ENCODE peak calls at places on chromosomes 6 and 20, in five cellular contexts. F is uterus, V is HFF-Myc, R is body of pancreas, L is A549. H is an unnamed sample.

GRCh38 chr6:90650041-90650948 is 63.4 kb upstream of the MAP3K7 start:
- DNase-seq in F (no peak), V (no peak), R (no peak), L (no peak), H (no peak)

GRCh38 chr20:32820698-32821378 is 1.1 kb downstream of the MAPRE1 start:
- DNase-seq in F (no peak), V (no peak), R (no peak), L (no peak), H (no peak)

GRCh38 chr20:54122189-54122588 is 51.6 kb downstream of the CYP24A1 start:
- DNase-seq in F (no peak), V (no peak), R (no peak), L (peak; percentile 66), H (no peak)

GRCh38 chr20:24502184-24502583 is 32.8 kb downstream of the SYNDIG1 start:
- DNase-seq in F (peak; percentile 55), V (peak; percentile 2), R (peak; percentile 12), L (peak; percentile 52), H (no peak)

GRCh38 chr6:142926494-142927273 is 18.3 kb downstream of the HIVEP2 start:
- DNase-seq in F (peak; percentile 81), V (no peak), R (peak; percentile 89), L (peak; percentile 74), H (peak; percentile 86)

GRCh38 chr6:7138921-7139358 is 31.2 kb downstream of the RREB1 start:
- DNase-seq in F (no peak), V (no peak), R (peak; percentile 86), L (peak; percentile 66), H (peak; percentile 67)

GRCh38 chr6:165821754-165822153 is 158.7 kb upstream of the PDE10A start:
- DNase-seq in F (no peak), V (no peak), R (no peak), L (no peak), H (no peak)

GRCh38 chr20:45055056-45055455 is 45.9 kb downstream of the KCNS1 start:
- DNase-seq in F (no peak), V (no peak), R (no peak), L (no peak), H (no peak)

GRCh38 chr6:30727920-30728605 is 7.9 kb downstream of the TUBB start:
- DNase-seq in F (no peak), V (no peak), R (no peak), L (peak; percentile 56), H (no peak)

GRCh38 chr6:154227862-154228520 is 128.6 kb downstream of the IPCEF1 start:
- DNase-seq in F (no peak), V (no peak), R (no peak), L (no peak), H (no peak)

GRCh38 chr20:24497851-24498250 is 28.4 kb downstream of the SYNDIG1 start:
- DNase-seq in F (no peak), V (no peak), R (peak; percentile 63), L (no peak), H (no peak)

GRCh38 chr20:8094415-8094818 is 37.6 kb upstream of the PLCB1 start:
- DNase-seq in F (peak; percentile 71), V (peak; percentile 25), R (peak; percentile 78), L (peak; percentile 26), H (no peak)

GRCh38 chr6:157822221-157823000 is 635 bp upstream of the SNX9 start:
- DNase-seq in F (peak; percentile 43), V (no peak), R (no peak), L (peak; percentile 10), H (peak; percentile 77)

GRCh38 chr6:85065831-85066230 is 301.4 kb upstream of the TBX18 start:
- DNase-seq in F (no peak), V (no peak), R (no peak), L (no peak), H (no peak)

GRCh38 chr6:165184192-165184979 is 125.0 kb downstream of the C6orf118 start:
- DNase-seq in F (no peak), V (no peak), R (no peak), L (no peak), H (no peak)

GRCh38 chr6:10542135-10542689 is 21.1 kb downstream of the GCNT2 start:
- DNase-seq in F (no peak), V (no peak), R (no peak), L (no peak), H (no peak)

GRCh38 chr6:90019216-90019615 is 124.9 kb downstream of the GJA10 start:
- DNase-seq in F (no peak), V (no peak), R (no peak), L (no peak), H (no peak)

GRCh38 chr6:5260111-5260620 is 584 bp downstream of the LYRM4 start:
- DNase-seq in F (no peak), V (peak; percentile 29), R (peak; percentile 75), L (peak; percentile 73), H (peak; percentile 92)

GRCh38 chr6:135088818-135089809 is 34.5 kb upstream of the HBS1L start:
- DNase-seq in F (no peak), V (peak; percentile 10), R (no peak), L (peak; percentile 2), H (no peak)

GRCh38 chr6:66096679-66097078 is 389.7 kb upstream of the EYS start:
- DNase-seq in F (no peak), V (no peak), R (no peak), L (no peak), H (no peak)

GRCh38 chr20:38840894-38841470 is 35.5 kb downstream of the PPP1R16B start:
- DNase-seq in F (no peak), V (no peak), R (no peak), L (no peak), H (no peak)

GRCh38 chr6:129686941-129687627 is 22.9 kb downstream of the ARHGAP18 start:
- DNase-seq in F (no peak), V (no peak), R (no peak), L (no peak), H (no peak)

GRCh38 chr20:53642196-53643030 is 48.8 kb upstream of the ZNF217 start:
- DNase-seq in F (no peak), V (no peak), R (peak; percentile 85), L (peak; percentile 90), H (peak; percentile 59)

GRCh38 chr6:22413681-22414305 is 117.0 kb upstream of the PRL start:
- DNase-seq in F (no peak), V (no peak), R (no peak), L (no peak), H (no peak)

GRCh38 chr6:96787846-96788580 is 49.3 kb downstream of the GPR63 start:
- DNase-seq in F (no peak), V (no peak), R (no peak), L (no peak), H (no peak)

GRCh38 chr6:127343753-127344659 is 597 bp upstream of the ECHDC1 start:
- DNase-seq in F (no peak), V (no peak), R (peak; percentile 12), L (peak; percentile 1), H (peak; percentile 61)

GRCh38 chr20:57695012-57695411 is 14.8 kb downstream of the PMEPA1 start:
- DNase-seq in F (no peak), V (no peak), R (peak; percentile 62), L (peak; percentile 55), H (no peak)

GRCh38 chr6:98880486-98880885 is 46.1 kb downstream of the POU3F2 start:
- DNase-seq in F (no peak), V (no peak), R (no peak), L (no peak), H (no peak)

GRCh38 chr6:42255050-42255449 is 37.4 kb upstream of the MRPS10 start:
- DNase-seq in F (no peak), V (no peak), R (no peak), L (no peak), H (no peak)

GRCh38 chr6:135814043-135814442 is 37.5 kb upstream of the PDE7B start:
- DNase-seq in F (no peak), V (no peak), R (peak; percentile 53), L (no peak), H (no peak)

GRCh38 chr6:78910611-78911134 is 43.3 kb downstream of the IRAK1BP1 start:
- DNase-seq in F (peak; percentile 16), V (no peak), R (peak; percentile 35), L (no peak), H (peak; percentile 84)

DNA sequence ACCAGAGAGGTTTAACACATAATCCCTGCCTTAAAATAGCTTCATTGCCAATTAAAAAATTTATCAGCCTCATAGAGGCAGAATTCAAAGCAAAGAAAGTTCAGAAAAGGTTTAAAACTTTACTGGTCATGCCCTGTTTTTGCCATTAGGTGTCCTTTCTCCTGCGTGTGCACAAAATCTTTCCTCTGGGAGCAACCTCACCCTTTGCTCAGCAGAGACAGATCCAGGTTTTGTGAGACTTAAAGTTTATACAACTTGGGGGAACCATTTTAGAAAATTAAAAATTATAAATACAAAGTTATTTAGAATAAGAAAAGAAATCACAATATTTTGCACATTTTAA is 41.8 kb upstream of the SLC22A16 start:
- DNase-seq in F (no peak), V (no peak), R (no peak), L (peak; percentile 28), H (no peak)
- TF ChIP-seq CTCF in F (no peak), V (peak; percentile 50), R (peak; percentile 19), L (peak; percentile 41), H (peak; percentile 77)

GRCh38 chr20:35947489-35947888 is 6.8 kb downstream of the SCAND1 start:
- DNase-seq in F (no peak), V (no peak), R (no peak), L (peak; percentile 68), H (peak; percentile 81)
- TF ChIP-seq CTCF in F (no peak), V (peak; percentile 49), R (peak; percentile 12), L (peak; percentile 44), H (peak; percentile 82)

GRCh38 chr20:5085380-5085779 is 34.4 kb downstream of the PCNA start:
- DNase-seq in F (no peak), V (no peak), R (no peak), L (no peak), H (no peak)
- TF ChIP-seq CTCF in F (no peak), V (no peak), R (no peak), L (no peak), H (no peak)

GRCh38 chr20:31817461-31817860 is 1.7 kb upstream of the MYLK2 start:
- DNase-seq in F (no peak), V (no peak), R (no peak), L (no peak), H (no peak)

GRCh38 chr20:31818376-31818908 is 714 bp upstream of the MYLK2 start:
- DNase-seq in F (no peak), V (no peak), R (no peak), L (no peak), H (no peak)

GRCh38 chr20:31821427-31821826 is 2.3 kb downstream of the MYLK2 start:
- DNase-seq in F (no peak), V (no peak), R (no peak), L (no peak), H (no peak)

GRCh38 chr20:31820228-31820627 is 1.1 kb downstream of the MYLK2 start:
- DNase-seq in F (no peak), V (no peak), R (no peak), L (no peak), H (no peak)

DNA sequence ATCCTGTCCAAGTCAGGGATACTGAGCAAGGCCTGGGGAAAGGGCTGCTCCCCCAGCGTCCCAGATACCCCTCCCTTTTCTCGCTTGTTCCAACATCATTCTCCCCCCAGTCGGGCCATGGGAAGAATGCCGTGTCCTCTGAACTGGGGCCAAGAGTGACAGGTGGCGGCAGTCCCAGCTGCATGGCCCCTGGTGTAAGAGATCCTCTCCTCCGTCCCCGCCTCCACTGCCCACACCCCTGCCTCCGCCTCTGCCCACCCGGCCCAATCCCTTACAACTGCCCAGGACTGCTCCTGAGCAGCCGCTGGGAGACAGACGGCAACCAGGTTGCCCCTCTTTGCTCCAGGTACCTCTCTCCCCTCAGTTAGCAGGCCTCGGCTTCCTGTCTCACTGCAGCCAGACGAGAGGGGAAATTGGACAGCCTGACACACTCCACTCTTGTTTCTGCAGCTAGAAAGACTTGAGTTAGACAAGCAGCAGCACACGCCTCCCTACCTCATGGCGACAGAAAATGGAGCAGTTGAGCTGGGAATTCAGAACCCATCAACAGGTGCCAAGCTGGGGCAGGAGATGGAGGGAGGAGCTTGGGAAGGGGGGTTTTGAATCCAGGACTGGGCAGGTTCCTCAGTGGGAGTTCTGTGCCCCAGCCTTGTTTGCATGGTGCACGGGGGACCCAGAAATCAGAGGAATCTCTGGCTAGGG is at the start of gene MYLK2:
- DNase-seq in F (no peak), V (no peak), R (peak; percentile 88), L (no peak), H (no peak)
- TF ChIP-seq CTCF in F (no peak), V (no peak), R (no peak), L (no peak), H (no peak)